ENCODE peak calls at places on chromosome 22, in eight cellular contexts. One of them, this sample, is unnamed.

GRCh38 chr22:21942407-21942895 is 10.2 kb downstream of the PPM1F start:
- DNase-seq in transverse colon: peak
- DNase-seq in esophagus muscularis mucosa: no peak
- DNase-seq in sigmoid colon: peak
- DNase-seq in NB4: peak
- DNase-seq in breast epithelium: peak
- DNase-seq in body of pancreas: no peak
- DNase-seq in heart left ventricle: peak
- DNase-seq in this sample: no peak

GRCh38 chr22:42976131-42976530 is 38.8 kb downstream of the PACSIN2 start:
- DNase-seq in transverse colon: peak
- DNase-seq in esophagus muscularis mucosa: no peak
- DNase-seq in sigmoid colon: no peak
- DNase-seq in NB4: no peak
- DNase-seq in breast epithelium: no peak
- DNase-seq in body of pancreas: no peak
- DNase-seq in heart left ventricle: no peak
- DNase-seq in this sample: no peak

GRCh38 chr22:30015846-30016245 is 64.4 kb upstream of the HORMAD2 start:
- DNase-seq in transverse colon: no peak
- DNase-seq in esophagus muscularis mucosa: no peak
- DNase-seq in sigmoid colon: no peak
- DNase-seq in NB4: no peak
- DNase-seq in breast epithelium: no peak
- DNase-seq in body of pancreas: no peak
- DNase-seq in heart left ventricle: no peak
- DNase-seq in this sample: no peak

GRCh38 chr22:43179911-43180195 is 7.1 kb downstream of the TTLL12 start:
- DNase-seq in transverse colon: no peak
- DNase-seq in esophagus muscularis mucosa: no peak
- DNase-seq in sigmoid colon: no peak
- DNase-seq in NB4: no peak
- DNase-seq in breast epithelium: no peak
- DNase-seq in body of pancreas: no peak
- DNase-seq in heart left ventricle: no peak
- DNase-seq in this sample: no peak

GRCh38 chr22:44588348-44588747 is 90.3 kb upstream of the RTL6 start:
- DNase-seq in transverse colon: no peak
- DNase-seq in esophagus muscularis mucosa: no peak
- DNase-seq in sigmoid colon: peak
- DNase-seq in NB4: no peak
- DNase-seq in breast epithelium: no peak
- DNase-seq in body of pancreas: no peak
- DNase-seq in heart left ventricle: no peak
- DNase-seq in this sample: no peak

GRCh38 chr22:33438273-33438672 is 380.1 kb upstream of the SYN3 start:
- DNase-seq in transverse colon: no peak
- DNase-seq in esophagus muscularis mucosa: no peak
- DNase-seq in sigmoid colon: peak
- DNase-seq in NB4: peak
- DNase-seq in breast epithelium: no peak
- DNase-seq in body of pancreas: no peak
- DNase-seq in heart left ventricle: no peak
- DNase-seq in this sample: no peak

GRCh38 chr22:43249789-43250188 is 62.9 kb upstream of the TTLL12 start:
- DNase-seq in transverse colon: no peak
- DNase-seq in esophagus muscularis mucosa: no peak
- DNase-seq in sigmoid colon: no peak
- DNase-seq in NB4: no peak
- DNase-seq in breast epithelium: no peak
- DNase-seq in body of pancreas: no peak
- DNase-seq in heart left ventricle: no peak
- DNase-seq in this sample: no peak

GRCh38 chr22:23403720-23404688 is 176.1 kb downstream of the IGLL1 start:
- DNase-seq in transverse colon: no peak
- DNase-seq in esophagus muscularis mucosa: no peak
- DNase-seq in sigmoid colon: peak
- DNase-seq in NB4: no peak
- DNase-seq in breast epithelium: peak
- DNase-seq in body of pancreas: no peak
- DNase-seq in heart left ventricle: no peak
- DNase-seq in this sample: no peak

GRCh38 chr22:26606611-26607010 is 11.2 kb downstream of the CRYBB1 start:
- DNase-seq in transverse colon: no peak
- DNase-seq in esophagus muscularis mucosa: no peak
- DNase-seq in sigmoid colon: no peak
- DNase-seq in NB4: no peak
- DNase-seq in breast epithelium: no peak
- DNase-seq in body of pancreas: no peak
- DNase-seq in heart left ventricle: no peak
- DNase-seq in this sample: no peak

GRCh38 chr22:38397189-38398097 is 57.6 kb downstream of the KCNJ4 start:
- DNase-seq in transverse colon: peak
- DNase-seq in esophagus muscularis mucosa: no peak
- DNase-seq in sigmoid colon: no peak
- DNase-seq in NB4: peak
- DNase-seq in breast epithelium: no peak
- DNase-seq in body of pancreas: peak
- DNase-seq in heart left ventricle: peak
- DNase-seq in this sample: peak

GRCh38 chr22:35103756-35104155 is 37.8 kb downstream of the ISX start:
- DNase-seq in transverse colon: peak
- DNase-seq in esophagus muscularis mucosa: no peak
- DNase-seq in sigmoid colon: no peak
- DNase-seq in NB4: no peak
- DNase-seq in breast epithelium: no peak
- DNase-seq in body of pancreas: no peak
- DNase-seq in heart left ventricle: no peak
- DNase-seq in this sample: no peak

GRCh38 chr22:44489817-44490216 is 8.2 kb downstream of the RTL6 start:
- DNase-seq in transverse colon: no peak
- DNase-seq in esophagus muscularis mucosa: no peak
- DNase-seq in sigmoid colon: no peak
- DNase-seq in NB4: no peak
- DNase-seq in breast epithelium: no peak
- DNase-seq in body of pancreas: no peak
- DNase-seq in heart left ventricle: no peak
- DNase-seq in this sample: no peak

GRCh38 chr22:40413873-40414272 is 43.5 kb downstream of the SGSM3 start:
- DNase-seq in transverse colon: no peak
- DNase-seq in esophagus muscularis mucosa: no peak
- DNase-seq in sigmoid colon: peak
- DNase-seq in NB4: no peak
- DNase-seq in breast epithelium: no peak
- DNase-seq in body of pancreas: no peak
- DNase-seq in heart left ventricle: no peak
- DNase-seq in this sample: no peak

GRCh38 chr22:17138451-17139042 is 17.4 kb upstream of the TMEM121B start:
- DNase-seq in transverse colon: no peak
- DNase-seq in esophagus muscularis mucosa: no peak
- DNase-seq in sigmoid colon: no peak
- DNase-seq in NB4: no peak
- DNase-seq in breast epithelium: no peak
- DNase-seq in body of pancreas: no peak
- DNase-seq in heart left ventricle: no peak
- DNase-seq in this sample: no peak

GRCh38 chr22:31343235-31344191 is 2.6 kb downstream of the PATZ1 start:
- DNase-seq in transverse colon: peak
- DNase-seq in esophagus muscularis mucosa: no peak
- DNase-seq in sigmoid colon: no peak
- DNase-seq in NB4: peak
- DNase-seq in breast epithelium: peak
- DNase-seq in body of pancreas: peak
- DNase-seq in heart left ventricle: peak
- DNase-seq in this sample: no peak
- TF ChIP-seq POLR2A in transverse colon: no peak
- TF ChIP-seq POLR2A in esophagus muscularis mucosa: no peak
- TF ChIP-seq POLR2A in sigmoid colon: no peak
- TF ChIP-seq POLR2A in NB4: peak
- TF ChIP-seq POLR2A in breast epithelium: no peak
- TF ChIP-seq POLR2A in body of pancreas: no peak
- TF ChIP-seq POLR2A in heart left ventricle: no peak
- TF ChIP-seq POLR2A in this sample: no peak

DNA sequence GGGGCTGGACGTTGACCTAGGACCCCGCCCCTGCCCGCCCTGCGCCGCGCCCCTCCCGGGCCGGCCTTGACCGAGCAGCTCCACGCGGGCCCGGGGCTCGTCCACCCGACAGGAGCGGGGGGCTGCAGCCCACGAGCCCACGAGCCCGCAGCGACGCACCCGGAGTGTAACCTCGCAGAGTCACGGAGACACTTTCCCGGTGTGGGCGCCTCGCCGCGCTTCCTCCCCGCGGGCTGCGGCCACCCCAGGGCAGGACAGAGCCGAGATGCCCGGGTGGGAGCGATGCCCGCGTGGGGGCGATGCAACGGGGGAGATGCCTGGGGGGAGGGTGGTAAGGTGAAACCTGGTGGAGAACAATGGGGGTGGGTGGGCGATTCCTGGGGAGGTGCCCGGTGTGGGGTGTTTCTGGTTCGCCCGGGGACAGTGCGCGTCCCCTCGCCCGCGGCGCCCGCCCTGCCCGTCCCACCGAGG is 4.9 kb upstream of the ZBED4 start:
- DNase-seq in transverse colon: no peak
- DNase-seq in esophagus muscularis mucosa: no peak
- DNase-seq in sigmoid colon: no peak
- DNase-seq in NB4: no peak
- DNase-seq in breast epithelium: peak
- DNase-seq in body of pancreas: no peak
- DNase-seq in heart left ventricle: no peak
- DNase-seq in this sample: no peak
- H3K4me3 ChIP-seq in transverse colon: peak
- H3K4me3 ChIP-seq in esophagus muscularis mucosa: peak
- H3K4me3 ChIP-seq in sigmoid colon: peak
- H3K4me3 ChIP-seq in NB4: peak
- H3K4me3 ChIP-seq in breast epithelium: peak
- H3K4me3 ChIP-seq in body of pancreas: peak
- H3K4me3 ChIP-seq in heart left ventricle: peak
- H3K4me3 ChIP-seq in this sample: peak

DNA sequence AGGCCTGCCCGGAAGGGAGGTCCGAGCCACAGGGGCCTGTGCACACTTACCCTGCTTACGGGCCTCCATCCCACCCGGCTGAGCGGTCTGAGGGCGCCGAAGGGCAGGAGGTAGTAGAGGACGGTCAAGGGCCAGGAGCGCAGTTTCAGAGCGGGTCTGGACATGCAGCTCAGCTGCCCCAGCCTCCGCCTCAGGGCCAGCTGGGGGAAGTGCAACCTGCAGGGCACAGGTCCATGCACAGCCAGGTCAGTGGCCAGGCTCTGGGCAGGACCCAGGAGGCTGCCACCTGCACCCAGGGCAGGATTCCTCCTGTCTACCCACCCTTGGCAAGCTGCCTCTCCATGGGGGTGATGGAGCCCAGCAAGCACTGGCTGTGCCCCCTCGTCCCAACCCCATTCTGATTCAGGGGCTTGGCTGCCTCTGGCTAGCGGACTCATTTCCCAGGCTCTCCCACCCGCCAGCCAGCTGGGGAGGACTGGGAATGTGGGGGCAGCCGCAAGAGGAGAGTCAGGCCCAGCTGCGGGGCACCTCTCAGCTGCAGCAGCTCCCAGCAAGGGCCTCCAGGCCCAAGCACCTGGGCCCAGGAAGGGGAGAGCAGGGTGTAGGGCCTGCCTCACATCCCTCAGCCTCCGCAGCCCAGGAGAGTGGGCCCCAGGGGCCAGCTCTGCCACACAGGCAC is 38.2 kb downstream of the PISD start:
- DNase-seq in transverse colon: no peak
- DNase-seq in esophagus muscularis mucosa: no peak
- DNase-seq in sigmoid colon: no peak
- DNase-seq in NB4: no peak
- DNase-seq in breast epithelium: no peak
- DNase-seq in body of pancreas: no peak
- DNase-seq in heart left ventricle: no peak
- DNase-seq in this sample: no peak
- TF ChIP-seq POLR2A in transverse colon: no peak
- TF ChIP-seq POLR2A in esophagus muscularis mucosa: no peak
- TF ChIP-seq POLR2A in sigmoid colon: no peak
- TF ChIP-seq POLR2A in NB4: no peak
- TF ChIP-seq POLR2A in breast epithelium: no peak
- TF ChIP-seq POLR2A in body of pancreas: no peak
- TF ChIP-seq POLR2A in heart left ventricle: no peak
- TF ChIP-seq POLR2A in this sample: no peak

GRCh38 chr22:20464912-20465758 is 27.5 kb upstream of the SCARF2 start:
- DNase-seq in transverse colon: no peak
- DNase-seq in esophagus muscularis mucosa: no peak
- DNase-seq in sigmoid colon: no peak
- DNase-seq in NB4: no peak
- DNase-seq in breast epithelium: no peak
- DNase-seq in body of pancreas: no peak
- DNase-seq in heart left ventricle: no peak
- DNase-seq in this sample: no peak

GRCh38 chr22:20466659-20467379 is 28.8 kb downstream of the KLHL22 start:
- DNase-seq in transverse colon: no peak
- DNase-seq in esophagus muscularis mucosa: no peak
- DNase-seq in sigmoid colon: no peak
- DNase-seq in NB4: no peak
- DNase-seq in breast epithelium: no peak
- DNase-seq in body of pancreas: peak
- DNase-seq in heart left ventricle: no peak
- DNase-seq in this sample: no peak

GRCh38 chr22:20465759-20466077 is 28.1 kb upstream of the SCARF2 start:
- DNase-seq in transverse colon: no peak
- DNase-seq in esophagus muscularis mucosa: no peak
- DNase-seq in sigmoid colon: no peak
- DNase-seq in NB4: no peak
- DNase-seq in breast epithelium: no peak
- DNase-seq in body of pancreas: no peak
- DNase-seq in heart left ventricle: no peak
- DNase-seq in this sample: no peak

GRCh38 chr22:20464096-20464614 is 26.5 kb upstream of the SCARF2 start:
- DNase-seq in transverse colon: no peak
- DNase-seq in esophagus muscularis mucosa: no peak
- DNase-seq in sigmoid colon: no peak
- DNase-seq in NB4: no peak
- DNase-seq in breast epithelium: no peak
- DNase-seq in body of pancreas: no peak
- DNase-seq in heart left ventricle: no peak
- DNase-seq in this sample: no peak

DNA sequence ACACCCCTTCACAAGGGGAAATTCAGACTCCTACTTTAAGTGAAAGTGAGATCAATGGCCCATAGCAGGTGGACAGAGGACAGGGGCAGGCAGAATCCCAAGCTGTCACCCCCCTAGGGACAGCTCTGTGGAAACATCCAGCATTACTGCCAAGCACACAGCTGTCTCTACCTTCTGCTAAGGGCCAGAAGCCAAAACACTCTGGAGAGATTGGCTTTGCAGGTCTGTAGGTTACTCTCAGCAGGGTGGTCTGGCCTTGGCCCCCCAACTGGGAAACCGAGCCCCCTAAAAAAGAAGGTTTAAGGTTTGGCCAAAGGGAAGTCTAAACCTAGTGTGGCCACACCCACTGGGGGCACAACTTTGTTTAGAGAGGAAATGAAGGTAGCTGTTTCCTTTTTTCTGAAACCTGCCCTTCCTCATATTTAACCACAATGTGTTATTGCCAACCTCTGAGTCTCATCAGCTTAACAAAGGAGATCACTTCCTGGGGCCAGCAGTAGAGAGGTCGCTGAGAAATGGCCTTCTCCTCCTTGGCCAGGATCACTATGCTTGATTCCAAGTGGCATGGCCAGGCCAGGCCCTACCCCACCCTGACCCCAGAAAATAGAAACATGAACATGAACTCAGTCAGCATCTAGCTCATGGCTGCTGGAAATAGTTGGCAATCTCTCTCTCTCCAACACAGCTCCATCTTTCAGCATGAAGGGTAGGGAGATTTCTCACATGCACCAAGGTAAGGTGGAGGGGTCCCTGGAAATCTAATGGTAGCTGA is 25.9 kb upstream of the SCARF2 start:
- DNase-seq in transverse colon: no peak
- DNase-seq in esophagus muscularis mucosa: no peak
- DNase-seq in sigmoid colon: no peak
- DNase-seq in NB4: peak
- DNase-seq in breast epithelium: no peak
- DNase-seq in body of pancreas: no peak
- DNase-seq in heart left ventricle: no peak
- DNase-seq in this sample: no peak
- H3K4me3 ChIP-seq in transverse colon: no peak
- H3K4me3 ChIP-seq in esophagus muscularis mucosa: no peak
- H3K4me3 ChIP-seq in sigmoid colon: no peak
- H3K4me3 ChIP-seq in NB4: no peak
- H3K4me3 ChIP-seq in breast epithelium: no peak
- H3K4me3 ChIP-seq in body of pancreas: no peak
- H3K4me3 ChIP-seq in heart left ventricle: no peak
- H3K4me3 ChIP-seq in this sample: no peak